ENCODE peak calls at places on chromosomes 11 and 22, in six cellular contexts. D is T-helper 17 cell; T is effector CD4-positive, alpha-beta T cell; M is activated gamma-delta T cell treated with anti-CD3 and anti-CD28 coated beads, Interleukin-2, amount 50 U/mL, for 16 hours; U is T-cell; C is A549. F is an unnamed sample.

GRCh38 chr22:36778020-36778419 is 2.1 kb upstream of the IFT27 start:
- DNase-seq in T (no peak), D (no peak), U (no peak), M (no peak), C (no peak), F (no peak)

GRCh38 chr11:61947486-61948210 is 2.5 kb upstream of the BEST1 start:
- DNase-seq in T (peak; percentile 53), C (peak; percentile 89), U (no peak), D (peak; percentile 62), M (peak; percentile 52), F (peak; percentile 49)

GRCh38 chr11:86954288-86955110 is 696 bp downstream of the FZD4 start:
- DNase-seq in M (no peak), T (no peak), D (no peak), U (no peak), C (peak; percentile 33), F (no peak)

GRCh38 chr11:12448131-12448939 is 71.0 kb downstream of the PARVA start:
- DNase-seq in U (no peak), C (no peak), M (no peak), D (no peak), T (no peak), F (no peak)

GRCh38 chr22:32476286-32476685 is 1.7 kb downstream of the FBXO7 start:
- DNase-seq in U (no peak), D (no peak), T (no peak), C (no peak), M (no peak), F (no peak)

GRCh38 chr11:119624102-119624615 is 104.8 kb downstream of the NECTIN1 start:
- DNase-seq in T (no peak), C (peak; percentile 36), M (no peak), D (no peak), U (no peak), F (no peak)

GRCh38 chr11:70716986-70717775 is 318.9 kb downstream of the CTTN start:
- DNase-seq in M (no peak), C (no peak), T (no peak), D (no peak), U (no peak), F (no peak)

GRCh38 chr11:96303980-96304379 is 39.0 kb downstream of the MAML2 start:
- DNase-seq in T (no peak), U (no peak), C (no peak), D (no peak), M (no peak), F (no peak)

GRCh38 chr11:1469287-1469910 is 17.2 kb downstream of the MOB2 start:
- DNase-seq in C (no peak), M (no peak), D (no peak), T (no peak), U (no peak), F (no peak)

GRCh38 chr22:47207846-47208554 is 445.6 kb downstream of the TBC1D22A start:
- DNase-seq in T (no peak), D (no peak), U (no peak), M (no peak), C (no peak), F (peak; percentile 5)

GRCh38 chr11:46389450-46390330 is 1.9 kb downstream of the CHRM4 start:
- DNase-seq in D (no peak), T (no peak), C (peak; percentile 92), M (no peak), U (no peak), F (peak; percentile 50)

GRCh38 chr11:77351281-77351905 is 49.9 kb upstream of the GDPD4 start:
- DNase-seq in U (no peak), D (no peak), C (no peak), M (no peak), T (no peak), F (no peak)

GRCh38 chr11:69348414-69349235 is 54.7 kb downstream of the MYEOV start:
- DNase-seq in D (no peak), U (no peak), T (no peak), M (no peak), C (no peak), F (no peak)

GRCh38 chr11:5596611-5597201 is at the start of gene TRIM6:
- DNase-seq in M (no peak), D (no peak), U (no peak), C (peak; percentile 58), T (no peak), F (no peak)

GRCh38 chr11:19076744-19077589 is 16.4 kb upstream of the MRGPRX2 start:
- DNase-seq in D (peak; percentile 57), C (peak; percentile 44), M (peak; percentile 39), U (no peak), T (peak; percentile 37), F (peak; percentile 41)

GRCh38 chr11:57763568-57763967 is 2.0 kb downstream of the CTNND1 start:
- DNase-seq in M (no peak), D (no peak), C (peak; percentile 76), U (no peak), T (no peak), F (no peak)

GRCh38 chr11:14073821-14074529 is 111.5 kb downstream of the SPON1 start:
- DNase-seq in U (no peak), D (no peak), C (no peak), M (no peak), T (no peak), F (no peak)

GRCh38 chr11:75001686-75002085 is 13.0 kb downstream of the NEU3 start:
- DNase-seq in M (no peak), D (no peak), C (no peak), U (no peak), T (no peak), F (no peak)

GRCh38 chr11:61162092-61162935 is 1.1 kb upstream of the VPS37C start:
- DNase-seq in T (no peak), M (no peak), C (peak; percentile 20), D (no peak), U (no peak), F (peak; percentile 13)